ENCODE peak calls at places on chromosomes 16 and 17, in five cellular contexts. Q, M, Z, K and D are unnamed samples.

GRCh38 chr17:33322063-33322462 is 29.0 kb upstream of the ASIC2 start:
- DNase-seq in Q (no peak), M (no peak), Z (no peak), K (no peak), D (no peak)

GRCh38 chr17:60641810-60642220 is 35.8 kb upstream of the BCAS3 start:
- DNase-seq in Q (peak), M (peak), Z (peak), K (peak), D (peak)

GRCh38 chr17:78645421-78646295 is 68.5 kb upstream of the DNAH17 start:
- DNase-seq in Q (peak), M (no peak), Z (no peak), K (no peak), D (no peak)

GRCh38 chr16:2475413-2476344 is 752 bp downstream of the TBC1D24 start:
- DNase-seq in Q (peak), M (no peak), Z (no peak), K (no peak), D (no peak)

GRCh38 chr16:57590654-57591085 is 37.8 kb upstream of the ADGRG1 start:
- DNase-seq in Q (no peak), M (peak), Z (no peak), K (peak), D (no peak)

GRCh38 chr17:76556759-76557367 is 17.0 kb downstream of the PRCD start:
- DNase-seq in Q (no peak), M (no peak), Z (no peak), K (peak), D (no peak)

GRCh38 chr17:43860077-43860725 is 13.2 kb downstream of the CD300LG start:
- DNase-seq in Q (no peak), M (no peak), Z (no peak), K (no peak), D (no peak)

GRCh38 chr17:17387017-17387416 is 83.8 kb downstream of the NT5M start:
- DNase-seq in Q (no peak), M (peak), Z (no peak), K (no peak), D (no peak)

GRCh38 chr17:43832168-43832975 is 574 bp downstream of the MPP3 start:
- DNase-seq in Q (peak), M (no peak), Z (no peak), K (peak), D (peak)

GRCh38 chr16:79360267-79360666 is 240.3 kb downstream of the MAF start:
- DNase-seq in Q (no peak), M (no peak), Z (no peak), K (no peak), D (no peak)

GRCh38 chr17:18176152-18176551 is 7.5 kb upstream of the ALKBH5 start:
- DNase-seq in Q (no peak), M (no peak), Z (no peak), K (no peak), D (no peak)

GRCh38 chr16:14284371-14284770 is 213.3 kb downstream of the MRTFB start:
- DNase-seq in Q (no peak), M (no peak), Z (no peak), K (no peak), D (no peak)

GRCh38 chr16:3157229-3158013 is 22.6 kb downstream of the ZNF213 start:
- DNase-seq in Q (peak), M (peak), Z (no peak), K (peak), D (peak)

GRCh38 chr17:32007463-32008298 is 498 bp downstream of the LRRC37B start:
- DNase-seq in Q (peak), M (no peak), Z (peak), K (no peak), D (peak)

GRCh38 chr17:41717408-41718286 is 5.5 kb downstream of the GAST start:
- DNase-seq in Q (no peak), M (no peak), Z (no peak), K (no peak), D (peak)

GRCh38 chr16:75312875-75313274 is 61.5 kb upstream of the BCAR1 start:
- DNase-seq in Q (no peak), M (no peak), Z (no peak), K (no peak), D (no peak)

GRCh38 chr16:83887564-83887963 is 11.4 kb upstream of the MLYCD start:
- DNase-seq in Q (no peak), M (no peak), Z (no peak), K (no peak), D (no peak)

GRCh38 chr17:75087182-75087557 is 584 bp upstream of the SLC16A5 start:
- DNase-seq in Q (no peak), M (no peak), Z (no peak), K (no peak), D (no peak)

GRCh38 chr17:75088902-75089417 is 1.2 kb downstream of the SLC16A5 start:
- DNase-seq in Q (no peak), M (no peak), Z (no peak), K (peak), D (no peak)

GRCh38 chr17:75087558-75088453 is at the start of gene SLC16A5:
- DNase-seq in Q (no peak), M (peak), Z (peak), K (peak), D (peak)

GRCh38 chr17:75088465-75088895 is 726 bp downstream of the SLC16A5 start:
- DNase-seq in Q (no peak), M (no peak), Z (no peak), K (no peak), D (no peak)

GRCh38 chr17:75086496-75087181 is 1.1 kb upstream of the SLC16A5 start:
- DNase-seq in Q (no peak), M (no peak), Z (no peak), K (peak), D (no peak)
- TF ChIP-seq JUND in Q (no peak), M (no peak), Z (no peak), K (no peak), D (no peak)

DNA sequence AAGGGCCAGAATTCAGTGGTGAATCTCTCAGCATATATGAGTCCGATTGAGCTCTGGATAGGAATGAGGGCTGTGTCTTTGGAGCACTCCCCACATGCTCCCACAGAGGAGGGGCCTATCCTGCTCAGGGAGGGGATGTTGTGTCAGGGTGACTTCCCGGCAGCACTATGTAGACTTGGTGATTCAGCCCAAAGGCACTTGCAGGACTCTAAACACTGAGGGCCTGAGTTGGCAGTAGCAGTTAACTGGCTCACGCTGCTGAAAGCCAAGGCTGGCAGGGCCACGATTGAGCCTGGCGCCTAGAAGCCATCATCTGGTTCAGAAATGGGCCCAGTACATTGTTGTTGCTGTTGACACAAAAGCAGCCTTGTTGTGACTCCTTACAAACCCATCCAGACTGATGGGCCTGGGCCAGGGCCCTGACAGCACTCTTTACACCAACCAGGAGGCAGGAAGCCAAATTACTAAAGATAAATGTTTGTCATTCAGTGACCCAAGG is 31.9 kb downstream of the NMT1 start:
- DNase-seq in Q (no peak), M (peak), Z (no peak), K (peak), D (no peak)
- TF ChIP-seq JUND in Q (peak), M (no peak), Z (no peak), K (no peak), D (no peak)

GRCh38 chr17:80818871-80819270 is 172.8 kb upstream of the CHMP6 start:
- DNase-seq in Q (peak), M (no peak), Z (no peak), K (no peak), D (no peak)
- TF ChIP-seq JUND in Q (no peak), M (no peak), Z (no peak), K (no peak), D (no peak)

GRCh38 chr16:1288813-1289479 is 20.5 kb upstream of the UBE2I start:
- DNase-seq in Q (no peak), M (no peak), Z (no peak), K (peak), D (no peak)

GRCh38 chr16:1291576-1291974 is 17.9 kb upstream of the UBE2I start:
- DNase-seq in Q (no peak), M (no peak), Z (no peak), K (no peak), D (no peak)

GRCh38 chr16:1290032-1290431 is 19.4 kb upstream of the UBE2I start:
- DNase-seq in Q (no peak), M (no peak), Z (no peak), K (no peak), D (no peak)

GRCh38 chr16:1289480-1289872 is 20.0 kb upstream of the UBE2I start:
- DNase-seq in Q (no peak), M (no peak), Z (no peak), K (no peak), D (no peak)

GRCh38 chr16:1290860-1291575 is 18.4 kb upstream of the UBE2I start:
- DNase-seq in Q (no peak), M (no peak), Z (no peak), K (peak), D (no peak)
- TF ChIP-seq JUND in Q (no peak), M (no peak), Z (no peak), K (no peak), D (no peak)

GRCh38 chr17:82281502-82282238 is 8.2 kb upstream of the CSNK1D start:
- DNase-seq in Q (no peak), M (peak), Z (no peak), K (no peak), D (peak)
- TF ChIP-seq JUND in Q (no peak), M (no peak), Z (no peak), K (no peak), D (no peak)

GRCh38 chr17:82463881-82464566 is 5.5 kb downstream of the NARF start:
- DNase-seq in Q (no peak), M (no peak), Z (no peak), K (no peak), D (no peak)
- TF ChIP-seq JUND in Q (no peak), M (no peak), Z (no peak), K (no peak), D (no peak)

DNA sequence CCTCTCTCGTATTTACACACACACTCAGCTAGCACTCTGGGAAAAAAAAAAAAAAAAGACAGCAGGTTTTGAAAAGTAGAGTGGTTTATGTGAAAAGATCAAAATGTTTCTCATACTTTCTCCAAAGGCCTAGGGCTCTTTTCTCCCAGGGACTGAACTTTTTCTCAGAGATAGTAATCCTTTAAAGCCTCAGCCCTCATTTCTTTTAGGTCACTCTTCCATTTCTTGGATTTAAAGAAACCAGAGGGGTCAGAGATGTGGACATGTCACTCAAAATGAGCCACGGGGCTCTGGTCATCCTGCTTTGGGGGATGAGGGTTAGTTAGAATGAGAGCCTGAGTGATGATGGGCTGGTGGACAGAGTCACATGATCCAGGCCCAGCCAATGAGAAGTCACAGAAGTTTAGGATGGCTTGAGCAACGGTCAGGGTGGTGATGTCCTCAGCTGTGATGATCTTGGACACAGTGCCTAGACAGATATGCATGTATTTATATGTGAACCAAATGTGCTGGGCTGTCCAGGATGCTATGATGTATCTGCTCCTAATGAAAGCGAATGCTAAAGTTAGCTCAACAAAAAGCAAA is 33.7 kb upstream of the AXIN2 start:
- DNase-seq in Q (no peak), M (no peak), Z (no peak), K (no peak), D (no peak)
- TF ChIP-seq JUND in Q (no peak), M (no peak), Z (no peak), K (no peak), D (no peak)